ENCODE peak calls at places on chromosome 15, in ten cellular contexts. J, F, O, U, H, R, E, K, V and L are unnamed samples. For H3K9me3, the result is how much of the 10 kb centered on the place peaks cover.

GRCh38 chr15:28984421-28985375 is 98.9 kb downstream of the APBA2 start:
- DNase-seq in H (no peak), F (peak), V (peak), O (peak), K (no peak), U (no peak), R (peak), J (peak), E (peak), L (no peak)

GRCh38 chr15:66698318-66698961 is 3.6 kb upstream of the SMAD6 start:
- DNase-seq in E (no peak), F (peak), V (peak), R (peak), K (peak), J (peak), O (peak), H (peak), U (peak), L (peak)

GRCh38 chr15:37698679-37699078 is 235.8 kb upstream of the TMCO5A start:
- DNase-seq in U (no peak), E (no peak), V (no peak), H (no peak), F (no peak), K (no peak), R (no peak), J (peak), O (no peak), L (no peak)

GRCh38 chr15:62988701-62989100 is 53.8 kb upstream of the TPM1 start:
- DNase-seq in F (no peak), K (no peak), U (no peak), E (no peak), H (no peak), V (no peak), O (no peak), J (no peak), R (no peak), L (no peak)

GRCh38 chr15:60077581-60078359 is 73.7 kb downstream of the FOXB1 start:
- DNase-seq in K (no peak), H (no peak), O (no peak), R (no peak), J (no peak), U (no peak), E (no peak), F (no peak), V (no peak), L (no peak)

GRCh38 chr15:76234337-76234889 is 76.9 kb downstream of the ETFA start:
- DNase-seq in O (no peak), J (no peak), K (no peak), H (no peak), E (no peak), U (no peak), R (no peak), V (peak), F (no peak), L (no peak)

GRCh38 chr15:68187559-68187958 is 17.6 kb downstream of the CALML4 start:
- DNase-seq in V (no peak), E (no peak), K (no peak), J (peak), F (peak), U (peak), O (peak), R (peak), H (peak), L (no peak)

GRCh38 chr15:42364529-42364928 is 5.2 kb downstream of the CAPN3 start:
- DNase-seq in E (no peak), V (peak), O (peak), U (no peak), F (no peak), J (peak), R (no peak), K (no peak), H (peak), L (no peak)

GRCh38 chr15:31364301-31365031 is 37.8 kb downstream of the KLF13 start:
- DNase-seq in F (no peak), H (no peak), R (no peak), V (no peak), O (no peak), E (no peak), K (no peak), J (no peak), U (no peak), L (peak)

GRCh38 chr15:76382987-76383728 is 46.6 kb downstream of the ISL2 start:
- DNase-seq in F (no peak), V (no peak), J (no peak), U (no peak), K (no peak), H (no peak), O (no peak), R (no peak), E (no peak), L (no peak)

GRCh38 chr15:57604502-57604901 is 12.8 kb downstream of the MYZAP start:
- DNase-seq in F (no peak), E (no peak), R (no peak), U (no peak), O (no peak), J (no peak), H (no peak), K (no peak), V (no peak), L (no peak)

GRCh38 chr15:87527416-87527815 is 729.1 kb downstream of the NTRK3 start:
- DNase-seq in V (peak), O (no peak), H (no peak), K (no peak), U (no peak), J (no peak), F (peak), R (no peak), E (no peak), L (no peak)

GRCh38 chr15:64566629-64567427 is 106.5 kb downstream of the ZNF609 start:
- DNase-seq in U (no peak), V (peak), F (peak), J (no peak), H (no peak), K (no peak), R (no peak), E (no peak), O (no peak), L (no peak)

GRCh38 chr15:29089731-29090616 is 179.6 kb downstream of the NSMCE3 start:
- DNase-seq in F (no peak), H (no peak), K (no peak), J (peak), E (no peak), O (no peak), R (peak), V (no peak), U (no peak), L (no peak)

GRCh38 chr15:80550219-80550909 is 144.7 kb upstream of the ABHD17C start:
- DNase-seq in E (no peak), R (peak), O (no peak), H (no peak), F (peak), V (no peak), K (no peak), J (peak), U (no peak), L (no peak)

GRCh38 chr15:63202858-63203257 is 13.5 kb downstream of the RAB8B start:
- DNase-seq in J (no peak), V (no peak), K (no peak), H (no peak), U (no peak), E (no peak), F (no peak), O (no peak), R (no peak), L (no peak)

GRCh38 chr15:85044251-85044853 is 62.7 kb downstream of the PDE8A start:
- DNase-seq in O (peak), K (peak), V (peak), E (peak), F (peak), H (peak), J (peak), U (peak), R (peak), L (peak)

GRCh38 chr15:58015565-58015964 is 49.9 kb downstream of the ALDH1A2 start:
- DNase-seq in O (no peak), R (no peak), F (no peak), E (no peak), J (no peak), U (no peak), K (no peak), V (no peak), H (no peak), L (no peak)

GRCh38 chr15:57235865-57236264 is 140.4 kb upstream of the CGNL1 start:
- DNase-seq in K (no peak), R (peak), F (peak), H (no peak), V (no peak), U (no peak), J (peak), O (no peak), E (no peak), L (no peak)

GRCh38 chr15:89090791-89091666 is 2.8 kb downstream of the ABHD2 start:
- DNase-seq in K (peak), R (peak), J (peak), U (peak), E (peak), V (no peak), O (peak), F (no peak), H (peak), L (peak)

GRCh38 chr15:79944625-79945024 is 26.4 kb downstream of the BCL2A1 start:
- DNase-seq in R (no peak), V (no peak), O (no peak), F (no peak), U (no peak), K (no peak), E (no peak), H (no peak), J (no peak), L (no peak)

GRCh38 chr15:67701669-67702068 is 123.6 kb upstream of the SKOR1 start:
- DNase-seq in O (no peak), R (peak), H (no peak), U (no peak), E (no peak), V (no peak), F (no peak), J (peak), K (no peak), L (no peak)

GRCh38 chr15:36334059-36334458 is 245.4 kb upstream of the CDIN1 start:
- DNase-seq in K (no peak), F (no peak), O (no peak), H (no peak), U (no peak), V (no peak), R (peak), E (no peak), J (peak), L (no peak)

GRCh38 chr15:89177116-89177515 is 44.3 kb downstream of the RLBP1 start:
- DNase-seq in U (no peak), E (no peak), J (no peak), R (no peak), F (no peak), H (no peak), V (no peak), O (no peak), K (no peak), L (no peak)

GRCh38 chr15:36675008-36675407 is 95.6 kb downstream of the CDIN1 start:
- DNase-seq in H (no peak), K (no peak), O (no peak), U (no peak), J (no peak), V (no peak), E (no peak), F (no peak), R (no peak), L (no peak)

GRCh38 chr15:69760263-69760855 is 307.7 kb downstream of the RPLP1 start:
- DNase-seq in U (no peak), K (no peak), E (no peak), J (peak), F (no peak), H (no peak), R (peak), V (no peak), O (no peak), L (no peak)

GRCh38 chr15:79265167-79265566 is 17.4 kb upstream of the ANKRD34C start:
- DNase-seq in H (no peak), R (no peak), K (no peak), E (no peak), O (no peak), F (no peak), J (no peak), U (no peak), V (no peak), L (no peak)

GRCh38 chr15:74725241-74725774 is at the start of gene CYP1A1:
- DNase-seq in K (peak), F (peak), V (peak), H (no peak), E (no peak), R (no peak), J (peak), U (peak), O (no peak), L (no peak)

GRCh38 chr15:67072951-67073350 is 7.5 kb downstream of the SMAD3 start:
- DNase-seq in J (peak), E (no peak), V (no peak), O (no peak), K (no peak), H (no peak), U (no peak), F (no peak), R (peak), L (no peak)

GRCh38 chr15:44861439-44861910 is 95.0 kb upstream of the TERB2 start:
- DNase-seq in K (no peak), H (no peak), J (no peak), O (no peak), F (no peak), R (no peak), U (no peak), V (no peak), E (no peak), L (no peak)

GRCh38 chr15:50315814-50316630 is 39.0 kb downstream of the GABPB1 start:
- DNase-seq in O (no peak), J (peak), H (no peak), F (peak), R (peak), E (no peak), K (no peak), V (no peak), U (no peak), L (no peak)

GRCh38 chr15:79314811-79315210 is 3.9 kb downstream of the TMED3 start:
- DNase-seq in F (no peak), H (no peak), R (no peak), U (no peak), O (no peak), J (no peak), K (peak), E (no peak), V (no peak), L (no peak)

GRCh38 chr15:78061963-78062427 is 15.5 kb downstream of the TBC1D2B start:
- DNase-seq in R (peak), V (peak), U (no peak), O (no peak), J (peak), K (no peak), F (peak), H (no peak), E (no peak), L (no peak)

GRCh38 chr15:78057803-78058202 is 19.7 kb downstream of the TBC1D2B start:
- DNase-seq in R (no peak), H (no peak), E (no peak), U (no peak), F (no peak), O (no peak), J (no peak), V (no peak), K (no peak), L (no peak)

GRCh38 chr15:78058401-78058935 is 19.0 kb downstream of the TBC1D2B start:
- DNase-seq in E (no peak), R (no peak), O (no peak), V (no peak), K (no peak), H (no peak), F (no peak), U (no peak), J (no peak), L (no peak)

GRCh38 chr15:78059110-78059839 is 18.2 kb downstream of the TBC1D2B start:
- DNase-seq in J (no peak), E (no peak), K (no peak), V (peak), R (peak), H (no peak), F (no peak), O (no peak), U (no peak), L (no peak)

DNA sequence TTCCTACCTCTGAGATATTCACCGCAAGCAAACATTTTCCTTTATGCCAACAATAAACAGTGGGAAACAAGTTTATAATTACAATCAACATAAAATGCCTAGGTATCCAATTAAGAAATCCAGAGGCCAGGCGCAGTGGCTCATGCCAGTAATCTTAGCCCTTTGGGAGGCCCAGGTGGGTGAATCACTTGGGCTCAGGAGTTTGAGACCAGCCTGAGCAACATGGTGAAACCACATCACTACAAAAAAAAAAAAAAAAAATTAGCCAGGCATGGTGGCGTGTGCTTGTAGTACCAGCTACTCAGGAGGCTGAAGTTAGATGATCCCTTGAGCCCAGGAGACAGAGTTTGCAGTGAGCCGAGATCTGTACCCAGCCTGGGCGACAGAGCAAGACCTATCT is 17.3 kb downstream of the TBC1D2B start:
- DNase-seq in O (no peak), E (no peak), J (no peak), H (no peak), U (no peak), K (no peak), F (no peak), V (no peak), R (no peak), L (no peak)
- H3K27ac ChIP-seq in O (peak), E (no peak), J (no peak), H (peak), U (no peak), K (peak), F (peak), V (no peak), R (no peak), L (no peak)

DNA sequence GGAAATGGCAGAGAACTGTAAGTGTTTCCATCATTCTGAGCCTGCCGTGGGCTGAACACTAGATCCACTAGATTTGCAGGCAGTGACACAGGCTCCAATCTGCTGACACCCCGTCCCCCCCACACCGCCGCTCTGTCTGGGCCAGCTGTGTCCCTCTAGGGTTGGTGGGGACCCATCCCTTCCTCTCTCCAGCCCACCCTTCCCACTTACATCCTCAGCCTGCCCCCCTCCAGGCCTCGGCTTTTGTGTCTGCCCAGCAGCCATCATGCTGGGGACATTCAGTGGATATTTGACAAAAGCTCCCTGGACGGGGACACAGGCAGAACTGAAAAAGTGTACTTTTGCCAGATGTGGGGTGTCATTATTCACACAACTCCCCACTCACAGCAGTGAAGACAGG is 10.7 kb upstream of the LRRK1 start:
- DNase-seq in E (no peak), K (no peak), H (no peak), F (no peak), R (no peak), V (no peak), O (no peak), J (no peak), U (no peak), L (no peak)
- TF ChIP-seq CTCF in E (no peak), K (no peak), H (no peak), F (no peak), R (no peak), V (no peak), O (no peak), J (no peak), U (no peak), L (no peak)

GRCh38 chr15:25057574-25057973 is 102.8 kb downstream of the SNRPN start:
- DNase-seq in U (no peak), E (no peak), F (no peak), J (no peak), R (no peak), O (no peak), H (peak), K (no peak), V (no peak), L (no peak)
- H3K9me3 ChIP-seq in U (half or more), E (half or more), F (half or more), J (under half), R (half or more), O (half or more), H (under half), K (half or more), V (half or more), L (half or more)

DNA sequence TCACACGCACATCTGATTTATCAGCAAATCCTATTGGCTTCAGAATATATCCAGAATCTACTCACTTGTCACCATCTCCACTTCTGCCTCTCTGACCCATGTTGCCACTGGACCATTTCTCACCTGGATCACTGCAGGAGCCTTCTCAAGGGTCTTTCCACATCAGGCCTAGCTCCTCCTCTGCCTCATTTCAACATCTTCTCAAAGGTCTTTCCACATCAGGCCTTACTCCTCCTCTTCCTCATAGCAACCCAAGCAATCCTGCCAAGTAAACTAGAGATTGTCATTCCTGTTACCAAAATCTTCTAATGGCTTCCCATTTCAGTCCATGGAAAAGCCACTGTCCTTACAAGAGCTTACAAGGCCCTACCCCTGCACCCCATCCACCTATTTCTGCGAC is 18.0 kb upstream of the DUT start:
- DNase-seq in H (no peak), R (no peak), K (no peak), F (no peak), J (no peak), O (no peak), V (no peak), U (no peak), E (no peak), L (no peak)
- H3K27ac ChIP-seq in H (no peak), R (no peak), K (no peak), F (no peak), J (no peak), O (no peak), V (no peak), U (no peak), E (no peak), L (no peak)

GRCh38 chr15:99275061-99275460 is 23.8 kb downstream of the LRRC28 start:
- DNase-seq in H (no peak), U (no peak), J (no peak), O (no peak), V (no peak), R (no peak), F (no peak), E (no peak), K (no peak), L (no peak)
- TF ChIP-seq CTCF in H (no peak), U (no peak), J (no peak), O (no peak), V (no peak), R (no peak), F (no peak), E (no peak), K (no peak), L (no peak)

GRCh38 chr15:20340931-20341661 is 200.5 kb downstream of the GOLGA6L6 start:
- DNase-seq in O (peak), F (peak), U (peak), H (peak), R (no peak), V (peak), J (peak), E (peak), K (peak), L (peak)
- H3K9me3 ChIP-seq in O (under half), F (half or more), U (under half), H (under half), R (half or more), V (under half), J (under half), E (under half), K (under half), L (under half)